ENCODE peak calls at places on chromosomes 4 and X, in nine cellular contexts. D is HS-5, H is A673, K is astrocyte of the spinal cord, L is posterior vena cava, I is cardiac fibroblast, A is AG04449, Q is upper lobe of right lung, M is frontal cortex. E is an unnamed sample.

GRCh38 chr4:6225469-6225868 is 25.1 kb upstream of the JAKMIP1 start:
- DNase-seq in M (no peak), K (peak; percentile 15), L (peak; percentile 59), H (peak; percentile 46), Q (peak; percentile 46), I (peak; percentile 24), A (no peak), D (no peak), E (no peak)

GRCh38 chr4:710916-711315 is 5.3 kb downstream of the PCGF3 start:
- DNase-seq in I (no peak), A (no peak), K (no peak), D (no peak), Q (no peak), M (no peak), H (no peak), L (no peak), E (no peak)

GRCh38 chrX:65035451-65035779 is 59.2 kb upstream of the ZC4H2 start:
- DNase-seq in D (peak; percentile 8), L (peak; percentile 72), Q (no peak), M (peak; percentile 1), A (no peak), H (no peak), K (peak; percentile 0), I (no peak), E (no peak)

GRCh38 chr4:146310319-146311021 is 96.1 kb downstream of the REELD1 start:
- DNase-seq in I (no peak), Q (no peak), H (no peak), M (no peak), A (no peak), D (no peak), L (no peak), K (no peak), E (no peak)

GRCh38 chr4:176607807-176608206 is 184.9 kb downstream of the VEGFC start:
- DNase-seq in I (no peak), H (no peak), D (no peak), L (no peak), K (no peak), A (no peak), Q (no peak), M (no peak), E (no peak)

GRCh38 chrX:46755656-46756055 is 3.3 kb downstream of the SLC9A7 start:
- DNase-seq in L (no peak), A (no peak), M (no peak), H (no peak), K (no peak), I (peak; percentile 27), Q (no peak), D (no peak), E (no peak)

GRCh38 chr4:82293304-82293703 is 80.5 kb downstream of the HNRNPD start:
- DNase-seq in M (no peak), D (no peak), Q (no peak), L (no peak), A (no peak), H (no peak), K (no peak), I (no peak), E (no peak)

GRCh38 chr4:153209410-153209809 is 5.2 kb downstream of the TRIM2 start:
- DNase-seq in L (no peak), K (no peak), I (no peak), Q (no peak), M (no peak), D (no peak), H (no peak), A (no peak), E (no peak)

GRCh38 chr4:183071222-183071621 is 27.8 kb upstream of the WWC2 start:
- DNase-seq in I (no peak), M (no peak), L (no peak), H (no peak), K (no peak), Q (no peak), D (no peak), A (no peak), E (no peak)

GRCh38 chr4:145535202-145535601 is 53.5 kb downstream of the SMAD1 start:
- DNase-seq in K (no peak), I (no peak), A (no peak), M (no peak), Q (no peak), D (no peak), L (no peak), H (no peak), E (no peak)

GRCh38 chr4:39706334-39706733 is 8.4 kb downstream of the UBE2K start:
- DNase-seq in A (peak; percentile 63), M (no peak), H (no peak), L (no peak), D (peak; percentile 76), Q (no peak), I (peak; percentile 89), K (peak; percentile 74), E (no peak)

GRCh38 chr4:143336828-143337599 is at the start of gene GAB1:
- DNase-seq in L (peak; percentile 93), D (no peak), Q (peak; percentile 90), H (peak; percentile 86), A (no peak), I (peak; percentile 84), M (no peak), K (peak; percentile 75), E (peak; percentile 94)

E was measured in chondrocyte.